ENCODE peak calls at places on chromosomes 5 and 9, in nine cellular contexts. V, G, X, C, H, Q, U, F and L are unnamed samples.

GRCh38 chr5:124806026-124806856 is 59.8 kb upstream of the ZNF608 start:
- DNase-seq in V (peak), G (peak), X (no peak), C (peak), H (no peak), Q (peak), U (peak), F (peak), L (peak)

GRCh38 chr5:123819818-123820217 is 307.8 kb downstream of the CSNK1G3 start:
- DNase-seq in V (peak), G (no peak), X (no peak), C (peak), H (no peak), Q (peak), U (no peak), F (no peak), L (no peak)

GRCh38 chr9:98230354-98230753 is 25.1 kb downstream of the TBC1D2 start:
- DNase-seq in V (no peak), G (no peak), X (no peak), C (no peak), H (no peak), Q (no peak), U (no peak), F (no peak), L (no peak)

GRCh38 chr5:97009212-97009898 is 73.5 kb downstream of the LNPEP start:
- DNase-seq in V (no peak), G (peak), X (no peak), C (no peak), H (no peak), Q (peak), U (no peak), F (no peak), L (peak)

GRCh38 chr9:138098116-138098907 is 220.7 kb downstream of the CACNA1B start:
- DNase-seq in V (no peak), G (no peak), X (peak), C (no peak), H (no peak), Q (no peak), U (no peak), F (peak), L (no peak)

GRCh38 chr5:13591621-13592020 is 352.9 kb downstream of the DNAH5 start:
- DNase-seq in V (peak), G (peak), X (no peak), C (peak), H (no peak), Q (peak), U (no peak), F (no peak), L (no peak)

GRCh38 chr5:176762489-176762888 is 47.9 kb upstream of the UNC5A start:
- DNase-seq in V (peak), G (no peak), X (no peak), C (peak), H (no peak), Q (no peak), U (no peak), F (no peak), L (no peak)

GRCh38 chr5:179890751-179891682 is 16.7 kb downstream of the TBC1D9B start:
- DNase-seq in V (no peak), G (no peak), X (no peak), C (no peak), H (no peak), Q (no peak), U (no peak), F (no peak), L (no peak)

GRCh38 chr9:81377310-81377709 is 312.0 kb downstream of the TLE1 start:
- DNase-seq in V (no peak), G (no peak), X (no peak), C (no peak), H (no peak), Q (no peak), U (no peak), F (no peak), L (no peak)

GRCh38 chr5:10581867-10582511 is 18.1 kb downstream of the ANKRD33B start:
- DNase-seq in V (no peak), G (no peak), X (peak), C (no peak), H (no peak), Q (no peak), U (no peak), F (no peak), L (no peak)

GRCh38 chr5:173984218-173984617 is 4.8 kb upstream of the C5orf47 start:
- DNase-seq in V (peak), G (peak), X (no peak), C (peak), H (no peak), Q (peak), U (no peak), F (peak), L (no peak)

GRCh38 chr5:62460578-62460983 is 48.0 kb downstream of the IPO11 start:
- DNase-seq in V (peak), G (peak), X (no peak), C (peak), H (no peak), Q (peak), U (no peak), F (peak), L (peak)

GRCh38 chr5:122586351-122586750 is 188.5 kb upstream of the SNX2 start:
- DNase-seq in V (no peak), G (no peak), X (no peak), C (peak), H (no peak), Q (peak), U (no peak), F (no peak), L (no peak)

GRCh38 chr9:89179920-89180667 is 1.5 kb upstream of the SHC3 start:
- DNase-seq in V (peak), G (peak), X (peak), C (peak), H (peak), Q (peak), U (peak), F (peak), L (peak)

GRCh38 chr5:163571755-163572154 is 66.3 kb downstream of the MAT2B start:
- DNase-seq in V (peak), G (no peak), X (no peak), C (peak), H (no peak), Q (peak), U (no peak), F (peak), L (no peak)

GRCh38 chr9:4886698-4887097 is 94.0 kb downstream of the RCL1 start:
- DNase-seq in V (no peak), G (no peak), X (no peak), C (no peak), H (no peak), Q (no peak), U (no peak), F (no peak), L (no peak)

GRCh38 chr5:10856646-10857332 is 95.8 kb upstream of the DAP start:
- DNase-seq in V (no peak), G (peak), X (peak), C (peak), H (peak), Q (peak), U (peak), F (no peak), L (peak)

GRCh38 chr9:34179528-34180138 is 790 bp downstream of the UBAP1 start:
- DNase-seq in V (peak), G (peak), X (no peak), C (peak), H (no peak), Q (peak), U (peak), F (no peak), L (no peak)

GRCh38 chr5:148740966-148741742 is 85.3 kb upstream of the ADRB2 start:
- DNase-seq in V (peak), G (peak), X (no peak), C (peak), H (no peak), Q (peak), U (no peak), F (peak), L (peak)

GRCh38 chr5:137752873-137753226 is 1.3 kb downstream of the HNRNPA0 start:
- DNase-seq in V (peak), G (peak), X (no peak), C (no peak), H (no peak), Q (no peak), U (no peak), F (no peak), L (peak)

GRCh38 chr9:131140112-131140511 is 14.7 kb downstream of the NUP214 start:
- DNase-seq in V (no peak), G (no peak), X (no peak), C (no peak), H (no peak), Q (no peak), U (no peak), F (no peak), L (no peak)

GRCh38 chr9:71608825-71609452 is 159.4 kb downstream of the CEMIP2 start:
- DNase-seq in V (no peak), G (peak), X (no peak), C (peak), H (no peak), Q (no peak), U (no peak), F (no peak), L (peak)

GRCh38 chr9:124242331-124243194 is 15.2 kb upstream of the NEK6 start:
- DNase-seq in V (no peak), G (peak), X (no peak), C (peak), H (no peak), Q (peak), U (no peak), F (no peak), L (peak)

GRCh38 chr5:106956187-106956586 is 714.5 kb downstream of the EFNA5 start:
- DNase-seq in V (no peak), G (no peak), X (no peak), C (no peak), H (no peak), Q (no peak), U (no peak), F (no peak), L (no peak)

GRCh38 chr5:34538026-34538672 is 118.0 kb upstream of the RAI14 start:
- DNase-seq in V (peak), G (peak), X (no peak), C (peak), H (no peak), Q (peak), U (no peak), F (no peak), L (peak)

GRCh38 chr5:1480217-1480616 is 35.0 kb upstream of the SLC6A3 start:
- DNase-seq in V (no peak), G (no peak), X (peak), C (no peak), H (no peak), Q (peak), U (peak), F (no peak), L (no peak)

GRCh38 chr9:28916348-28916747 is 1343.1 kb upstream of the C9orf72 start:
- DNase-seq in V (no peak), G (no peak), X (no peak), C (no peak), H (no peak), Q (no peak), U (no peak), F (no peak), L (no peak)

GRCh38 chr5:57157666-57158065 is 16.2 kb upstream of the GPBP1 start:
- DNase-seq in V (no peak), G (no peak), X (no peak), C (no peak), H (no peak), Q (no peak), U (no peak), F (no peak), L (no peak)

GRCh38 chr5:87164409-87164808 is 103.3 kb upstream of the RASA1 start:
- DNase-seq in V (no peak), G (peak), X (no peak), C (peak), H (no peak), Q (no peak), U (no peak), F (no peak), L (no peak)

GRCh38 chr5:67291066-67291465 is 94.5 kb upstream of the CD180 start:
- DNase-seq in V (no peak), G (no peak), X (no peak), C (no peak), H (no peak), Q (no peak), U (no peak), F (no peak), L (no peak)

GRCh38 chr5:150302301-150303069 is at the start of gene ARSI:
- DNase-seq in V (no peak), G (peak), X (peak), C (no peak), H (no peak), Q (peak), U (no peak), F (no peak), L (no peak)

GRCh38 chr5:6804766-6805165 is 91.5 kb downstream of the TENT4A start:
- DNase-seq in V (no peak), G (no peak), X (no peak), C (peak), H (no peak), Q (peak), U (no peak), F (no peak), L (no peak)

GRCh38 chr9:6686396-6686795 is 40.9 kb upstream of the GLDC start:
- DNase-seq in V (peak), G (peak), X (no peak), C (peak), H (no peak), Q (peak), U (no peak), F (peak), L (no peak)

GRCh38 chr9:81526587-81526986 is 162.8 kb downstream of the TLE1 start:
- DNase-seq in V (peak), G (no peak), X (no peak), C (peak), H (no peak), Q (peak), U (no peak), F (no peak), L (no peak)

GRCh38 chr9:89799766-89800165 is 195.0 kb downstream of the GADD45G start:
- DNase-seq in V (peak), G (no peak), X (no peak), C (no peak), H (no peak), Q (no peak), U (no peak), F (no peak), L (no peak)

GRCh38 chr5:62289813-62290212 is 16.2 kb upstream of the KIF2A start:
- DNase-seq in V (no peak), G (no peak), X (no peak), C (no peak), H (no peak), Q (no peak), U (no peak), F (no peak), L (no peak)

GRCh38 chr5:25562656-25563055 is 917.9 kb upstream of the CDH10 start:
- DNase-seq in V (no peak), G (no peak), X (no peak), C (no peak), H (no peak), Q (no peak), U (no peak), F (no peak), L (no peak)

GRCh38 chr5:173303878-173304590 is 24.2 kb downstream of the STC2 start:
- DNase-seq in V (no peak), G (no peak), X (no peak), C (peak), H (no peak), Q (no peak), U (no peak), F (no peak), L (no peak)

GRCh38 chr9:35112257-35113020 is 3.2 kb downstream of the ATOSB start:
- DNase-seq in V (peak), G (peak), X (no peak), C (peak), H (no peak), Q (peak), U (peak), F (no peak), L (no peak)